ENCODE peak calls at places on chromosomes 11 and 22, in ten cellular contexts. X is NCI-H2081, Y is LoVo, V is neural crest cell, H is pulmonary artery endothelial cell, W is foreskin melanocyte, B is choroid plexus epithelial cell, E is sigmoid colon, T is Daoy, O is astrocyte of the spinal cord. K is an unnamed sample.

GRCh38 chr11:33861911-33862310 is 30.0 kb downstream of the LMO2 start:
- DNase-seq in X (no peak), T (no peak), O (no peak), W (no peak), H (no peak), E (no peak), V (no peak), B (no peak), Y (no peak), K (peak)

GRCh38 chr11:123707206-123707605 is 34.3 kb downstream of the ZNF202 start:
- DNase-seq in X (no peak), H (no peak), Y (no peak), O (no peak), W (no peak), T (no peak), E (no peak), B (no peak), V (no peak), K (no peak)

GRCh38 chr11:27570542-27570941 is 64.0 kb upstream of the LIN7C start:
- DNase-seq in T (no peak), H (no peak), B (no peak), O (no peak), Y (no peak), X (no peak), W (no peak), V (no peak), E (no peak), K (no peak)

GRCh38 chr11:102046841-102047240 is 396 bp upstream of the CFAP300 start:
- DNase-seq in W (no peak), H (no peak), B (peak), Y (no peak), O (no peak), T (no peak), X (no peak), V (no peak), E (no peak), K (no peak)

GRCh38 chr11:78310500-78310909 is 107.1 kb downstream of the GAB2 start:
- DNase-seq in E (peak), Y (peak), V (no peak), T (no peak), H (no peak), O (no peak), B (peak), X (no peak), W (peak), K (no peak)

GRCh38 chr11:128632151-128632791 is 44.9 kb upstream of the ETS1 start:
- DNase-seq in V (peak), O (peak), B (peak), X (peak), E (no peak), Y (no peak), H (peak), W (peak), T (peak), K (peak)

GRCh38 chr11:10305262-10305963 is 540 bp downstream of the ADM start:
- DNase-seq in B (peak), X (peak), H (no peak), E (peak), Y (no peak), V (peak), O (peak), T (peak), W (peak), K (peak)

GRCh38 chr11:75291741-75292140 is 51.2 kb downstream of the TPBGL start:
- DNase-seq in E (no peak), B (no peak), O (no peak), H (no peak), Y (no peak), W (no peak), V (no peak), T (no peak), X (no peak), K (no peak)

GRCh38 chr22:44625981-44626687 is 75.9 kb upstream of the PRR5 start:
- DNase-seq in V (peak), W (no peak), T (peak), X (peak), Y (peak), B (peak), H (no peak), O (peak), E (peak), K (peak)

GRCh38 chr22:45317551-45318167 is 7.9 kb downstream of the FAM118A start:
- DNase-seq in Y (no peak), X (no peak), O (peak), T (peak), W (peak), V (no peak), B (peak), E (peak), H (peak), K (no peak)

GRCh38 chr22:36452473-36453265 is 28.8 kb downstream of the TXN2 start:
- DNase-seq in O (no peak), H (no peak), V (no peak), T (no peak), B (no peak), W (no peak), X (no peak), E (no peak), Y (no peak), K (no peak)

GRCh38 chr11:71112454-71112853 is 139.9 kb downstream of the SHANK2 start:
- DNase-seq in O (no peak), T (no peak), Y (no peak), X (peak), H (no peak), W (no peak), B (no peak), V (no peak), E (no peak), K (no peak)

GRCh38 chr11:76700177-76701100 is 29.9 kb upstream of the LRRC32 start:
- DNase-seq in E (no peak), H (peak), W (no peak), O (peak), X (no peak), T (peak), Y (no peak), V (no peak), B (peak), K (peak)

GRCh38 chr22:41762980-41763779 is 37.3 kb upstream of the CCDC134 start:
- DNase-seq in E (no peak), X (peak), W (no peak), T (peak), Y (no peak), H (no peak), V (peak), B (peak), O (no peak), K (peak)

GRCh38 chr11:571802-572185 is 4.5 kb upstream of the PHRF1 start:
- DNase-seq in V (no peak), T (no peak), B (no peak), O (no peak), X (no peak), W (no peak), E (no peak), Y (no peak), H (no peak), K (no peak)

GRCh38 chr22:46737105-46737975 is 712 bp downstream of the CERK start:
- DNase-seq in W (peak), T (no peak), O (peak), B (peak), X (peak), V (peak), E (no peak), H (no peak), Y (no peak), K (peak)

GRCh38 chr11:129853508-129854228 is 38.0 kb downstream of the TMEM45B start:
- DNase-seq in E (no peak), O (no peak), H (no peak), T (peak), W (no peak), B (peak), Y (peak), V (no peak), X (peak), K (no peak)

GRCh38 chr11:116454020-116454645 is 318.7 kb downstream of the BUD13 start:
- DNase-seq in Y (peak), V (peak), X (peak), B (peak), H (no peak), T (peak), E (peak), O (peak), W (peak), K (peak)

GRCh38 chr22:34800265-34800664 is 265.7 kb upstream of the ISX start:
- DNase-seq in V (no peak), O (peak), H (no peak), Y (no peak), W (no peak), T (no peak), E (no peak), B (peak), X (no peak), K (peak)

GRCh38 chr11:17256512-17256911 is 20.0 kb upstream of the NUCB2 start:
- DNase-seq in T (peak), W (peak), H (no peak), B (peak), X (no peak), O (peak), Y (peak), E (no peak), V (no peak), K (no peak)

GRCh38 chr22:36180038-36180880 is 19.7 kb upstream of the APOL3 start:
- DNase-seq in B (peak), V (peak), T (peak), X (peak), Y (peak), E (peak), W (peak), H (peak), O (peak), K (peak)

GRCh38 chr11:35702126-35702525 is 39.6 kb downstream of the TRIM44 start:
- DNase-seq in Y (no peak), X (no peak), B (no peak), H (no peak), W (no peak), T (no peak), O (no peak), E (no peak), V (no peak), K (no peak)

GRCh38 chr11:61022311-61023085 is 51.0 kb downstream of the CD6 start:
- DNase-seq in X (no peak), E (peak), V (no peak), H (no peak), B (no peak), Y (no peak), T (no peak), W (no peak), O (no peak), K (no peak)

GRCh38 chr11:8258289-8258688 is 5.4 kb downstream of the LMO1 start:
- DNase-seq in Y (no peak), T (peak), O (no peak), B (no peak), H (no peak), W (peak), E (peak), X (no peak), V (no peak), K (no peak)

GRCh38 chr11:65045061-65045460 is 4.1 kb downstream of the SAC3D1 start:
- DNase-seq in H (no peak), O (no peak), X (no peak), B (no peak), E (no peak), T (no peak), W (no peak), Y (no peak), V (no peak), K (no peak)

GRCh38 chr11:73521621-73522020 is 76.3 kb downstream of the FAM168A start:
- DNase-seq in O (peak), Y (no peak), V (no peak), W (peak), B (peak), H (no peak), X (peak), E (no peak), T (peak), K (peak)

GRCh38 chr11:44950625-44951472 is at the start of gene TP53I11:
- DNase-seq in X (peak), V (peak), O (no peak), T (peak), W (no peak), H (peak), Y (peak), B (peak), E (peak), K (peak)

GRCh38 chr11:59172345-59173079 is 580 bp downstream of the DTX4 start:
- DNase-seq in B (no peak), Y (peak), T (no peak), V (no peak), H (no peak), O (no peak), W (no peak), X (no peak), E (no peak), K (peak)

GRCh38 chr11:82945682-82946081 is 44.1 kb downstream of the DDIAS start:
- DNase-seq in H (no peak), T (no peak), X (no peak), V (no peak), B (no peak), W (no peak), O (no peak), Y (no peak), E (no peak), K (no peak)

GRCh38 chr11:34331736-34332135 is 26.1 kb downstream of the ABTB2 start:
- DNase-seq in V (no peak), H (no peak), B (no peak), W (no peak), E (no peak), X (no peak), T (peak), O (no peak), Y (peak), K (no peak)

GRCh38 chr11:8234910-8235309 is 28.8 kb downstream of the LMO1 start:
- DNase-seq in V (no peak), H (no peak), B (no peak), T (no peak), Y (no peak), E (no peak), O (no peak), W (no peak), X (no peak), K (no peak)

GRCh38 chr11:73784080-73784634 is 3.5 kb upstream of the MRPL48 start:
- DNase-seq in X (no peak), T (no peak), B (peak), H (no peak), O (no peak), V (no peak), E (no peak), Y (peak), W (no peak), K (no peak)

GRCh38 chr11:12090061-12090572 is 20.3 kb upstream of the MICAL2 start:
- DNase-seq in E (no peak), Y (peak), B (no peak), O (no peak), T (peak), W (no peak), X (peak), V (no peak), H (no peak), K (no peak)

GRCh38 chr11:32893947-32894827 is 1.6 kb downstream of the QSER1 start:
- DNase-seq in E (no peak), B (peak), T (peak), V (no peak), H (peak), Y (peak), W (peak), X (peak), O (peak), K (peak)

GRCh38 chr22:41943661-41944209 is 3.2 kb downstream of the CENPM start:
- DNase-seq in B (no peak), T (no peak), H (no peak), W (no peak), V (no peak), X (peak), Y (no peak), O (no peak), E (no peak), K (no peak)

GRCh38 chr11:73206751-73207280 is 11.3 kb upstream of the P2RY2 start:
- DNase-seq in W (no peak), O (no peak), Y (no peak), V (no peak), B (peak), X (no peak), H (no peak), E (no peak), T (no peak), K (no peak)

GRCh38 chr11:127042445-127042844 is 41.9 kb upstream of the KIRREL3 start:
- DNase-seq in V (no peak), B (no peak), O (peak), W (no peak), H (no peak), E (no peak), X (no peak), T (no peak), Y (no peak), K (no peak)

GRCh38 chr22:30016596-30016995 is 63.7 kb upstream of the HORMAD2 start:
- DNase-seq in B (no peak), V (no peak), E (no peak), H (no peak), X (no peak), T (no peak), W (no peak), Y (no peak), O (no peak), K (no peak)

GRCh38 chr11:76632492-76632891 is 38.1 kb downstream of the LRRC32 start:
- DNase-seq in E (no peak), H (no peak), Y (no peak), W (no peak), O (no peak), V (no peak), B (no peak), X (no peak), T (no peak), K (no peak)

GRCh38 chr22:45671783-45672563 is at the start of gene ATXN10:
- DNase-seq in E (peak), X (peak), V (peak), H (no peak), B (peak), O (peak), W (peak), Y (peak), T (peak), K (peak)